ENCODE peak calls at places on chromosomes 12 and 14, in four cellular contexts. G is prostate gland, B is IMR-90, V is tibial nerve. I is an unnamed sample.

GRCh38 chr12:112891093-112892024 is 15.4 kb upstream of the OAS1 start:
- DNase-seq in G (no peak), V (no peak), B (no peak), I (peak; percentile 17)

GRCh38 chr14:92692822-92693226 is 55.6 kb downstream of the LGMN start:
- DNase-seq in B (peak; percentile 29), V (no peak), G (peak; percentile 50), I (peak; percentile 67)

GRCh38 chr14:70804556-70805162 is 4.7 kb downstream of the MAP3K9 start:
- DNase-seq in V (no peak), G (no peak), B (peak; percentile 8), I (no peak)

GRCh38 chr12:79373896-79374499 is 316.8 kb downstream of the PAWR start:
- DNase-seq in G (no peak), B (peak; percentile 23), V (no peak), I (peak; percentile 58)

GRCh38 chr14:100294213-100294962 is 11.9 kb downstream of the SLC25A29 start:
- DNase-seq in B (no peak), G (no peak), V (no peak), I (no peak)

GRCh38 chr12:80877706-80878384 is 59.9 kb downstream of the LIN7A start:
- DNase-seq in B (peak; percentile 49), G (no peak), V (no peak), I (no peak)

GRCh38 chr12:68122236-68122920 is 37.2 kb downstream of the IFNG start:
- DNase-seq in V (no peak), B (no peak), G (no peak), I (no peak)

GRCh38 chr12:100170313-100170858 is 27.7 kb upstream of the BLTP3B start:
- DNase-seq in G (no peak), V (no peak), B (no peak), I (no peak)

GRCh38 chr12:113184900-113185179 is 438 bp downstream of the DDX54 start:
- DNase-seq in V (peak; percentile 77), G (peak; percentile 88), B (peak; percentile 86), I (peak; percentile 93)

GRCh38 chr14:93239869-93240677 is 33.0 kb downstream of the UBR7 start:
- DNase-seq in G (no peak), B (peak; percentile 89), V (no peak), I (no peak)

GRCh38 chr14:81400202-81400678 is at the start of gene STON2:
- DNase-seq in V (no peak), G (peak; percentile 44), B (no peak), I (no peak)

GRCh38 chr12:28611115-28611435 is 420.8 kb downstream of the CCDC91 start:
- DNase-seq in B (peak; percentile 93), G (no peak), V (no peak), I (peak; percentile 92)

GRCh38 chr12:120928864-120929652 is 24.9 kb upstream of the SPPL3 start:
- DNase-seq in V (no peak), G (peak; percentile 61), B (no peak), I (no peak)

GRCh38 chr14:105067140-105067968 is 2.1 kb upstream of the GPR132 start:
- DNase-seq in G (no peak), V (no peak), B (peak; percentile 61), I (no peak)

GRCh38 chr12:130704606-130705005 is 11.5 kb downstream of the RIMBP2 start:
- DNase-seq in V (no peak), G (no peak), B (no peak), I (no peak)

GRCh38 chr12:49366652-49367380 is 446 bp upstream of the SPATS2 start:
- DNase-seq in B (peak; percentile 94), V (peak; percentile 63), G (peak; percentile 91), I (peak; percentile 97)
- TF ChIP-seq POLR2A in B (peak; percentile 82), V (peak; percentile 50), G (peak; percentile 73), I (peak; percentile 46)

GRCh38 chr12:54173906-54174471 is 14.8 kb downstream of the SMUG1 start:
- DNase-seq in B (no peak), V (no peak), G (no peak), I (no peak)
- H3K27ac ChIP-seq in B (no peak overlapping the region), V (no peak overlapping the region), G (no peak overlapping the region), I (no peak overlapping the region)

DNA sequence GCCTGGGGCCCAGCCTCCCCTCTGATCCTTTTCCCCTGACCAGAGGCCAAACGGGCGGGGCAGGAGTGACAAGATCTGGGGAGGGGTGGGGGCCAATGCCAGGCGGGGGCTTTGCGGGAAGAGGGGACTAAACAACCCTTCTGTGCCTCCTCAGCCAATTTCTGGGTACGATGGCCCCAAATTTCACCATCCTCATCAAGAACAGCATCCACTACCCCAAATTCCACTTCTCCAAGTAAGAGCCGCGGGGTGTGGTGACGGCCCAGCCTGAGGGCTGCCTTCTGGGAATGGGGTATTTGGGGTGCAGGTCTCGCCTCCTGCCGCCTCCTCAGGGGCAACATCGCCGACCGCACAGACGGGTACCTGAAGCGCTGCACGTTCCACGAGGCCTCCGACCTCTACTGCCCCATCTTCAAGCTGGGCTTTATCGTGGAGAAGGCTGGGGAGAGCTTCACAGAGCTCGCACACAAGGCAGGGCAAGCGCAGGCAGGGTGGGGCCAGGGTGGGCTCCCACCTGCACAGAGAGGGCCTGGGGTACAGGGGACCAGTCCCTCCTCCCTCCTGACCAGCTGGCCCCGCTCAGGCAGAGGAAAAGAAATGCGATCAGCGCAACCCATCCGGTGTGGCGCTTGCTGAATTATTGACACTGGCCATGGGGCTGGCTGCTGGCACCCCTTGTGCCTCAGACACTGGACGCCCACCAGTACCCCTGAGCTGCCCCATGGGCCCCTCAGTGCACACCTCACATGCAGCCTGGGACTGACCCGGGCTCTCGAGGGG is 1.7 kb downstream of the P2RX2 start:
- DNase-seq in B (no peak), V (no peak), G (no peak), I (no peak)
- TF ChIP-seq POLR2A in B (no peak), V (no peak), G (no peak), I (no peak)

GRCh38 chr14:75292886-75293285 is 14.3 kb downstream of the FOS start:
- DNase-seq in G (no peak), B (no peak), V (no peak), I (no peak)
- H3K27ac ChIP-seq in G (no peak overlapping the region), B (no peak overlapping the region), V (no peak overlapping the region), I (no peak overlapping the region)

DNA sequence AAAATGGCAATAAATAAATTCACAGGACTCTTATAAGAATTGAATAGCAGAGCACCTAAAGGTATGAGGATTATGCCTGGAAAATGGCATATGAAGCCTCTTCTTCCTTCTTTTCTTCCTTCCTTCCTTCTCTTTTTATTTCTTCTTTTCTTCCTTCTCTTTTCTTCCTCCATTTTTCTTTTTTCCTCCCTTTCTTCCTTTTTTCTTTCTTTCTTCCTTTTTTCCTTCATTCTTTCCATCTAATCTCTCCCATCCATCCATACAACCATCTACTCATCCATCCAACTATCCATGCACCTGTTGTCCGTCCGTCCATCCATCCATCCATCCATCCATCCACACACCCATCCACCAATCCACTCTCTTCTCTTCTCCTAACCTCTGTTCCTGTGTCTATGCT is 173.8 kb downstream of the TBX5 start:
- DNase-seq in B (no peak), V (no peak), G (no peak), I (no peak)
- TF ChIP-seq POLR2A in B (no peak), V (no peak), G (no peak), I (no peak)

I was measured in endothelial cell of umbilical vein.